ENCODE peak calls at places on chromosomes 1 and 21, in five cellular contexts. One of them, this sample, is unnamed.

GRCh38 chr21:17793271-17793670 is 25.9 kb downstream of the C21orf91 start:
- ATAC-seq in stimulated activated effector memory CD8-positive, alpha-beta T cell treated with anti-CD3 and anti-CD28 coated beads, Interleukin-12 subunit alpha, Interleukin-12 subunit beta, amount 100 ng/mL, for 72 hours: peak; percentile 19
- ATAC-seq in aorta: no peak
- ATAC-seq in naive thymus-derived CD8-positive, alpha-beta T cell: no peak
- ATAC-seq in activated naive CD8-positive, alpha-beta T cell treated with anti-CD3 and anti-CD28 coated beads, Interleukin-2, amount 50 U/mL, for 24 hours: no peak
- ATAC-seq in this sample: no peak

GRCh38 chr1:119140177-119141019 is at the start of gene WARS2:
- ATAC-seq in naive thymus-derived CD8-positive, alpha-beta T cell: peak; percentile 88
- ATAC-seq in activated naive CD8-positive, alpha-beta T cell treated with anti-CD3 and anti-CD28 coated beads, Interleukin-2, amount 50 U/mL, for 24 hours: peak; percentile 95
- ATAC-seq in stimulated activated effector memory CD8-positive, alpha-beta T cell treated with anti-CD3 and anti-CD28 coated beads, Interleukin-12 subunit alpha, Interleukin-12 subunit beta, amount 100 ng/mL, for 72 hours: peak; percentile 94
- ATAC-seq in aorta: peak; percentile 100
- ATAC-seq in this sample: peak; percentile 99

GRCh38 chr1:103584537-103584936 is 13.1 kb downstream of the AMY2B start:
- ATAC-seq in aorta: no peak
- ATAC-seq in activated naive CD8-positive, alpha-beta T cell treated with anti-CD3 and anti-CD28 coated beads, Interleukin-2, amount 50 U/mL, for 24 hours: no peak
- ATAC-seq in naive thymus-derived CD8-positive, alpha-beta T cell: no peak
- ATAC-seq in stimulated activated effector memory CD8-positive, alpha-beta T cell treated with anti-CD3 and anti-CD28 coated beads, Interleukin-12 subunit alpha, Interleukin-12 subunit beta, amount 100 ng/mL, for 72 hours: no peak
- ATAC-seq in this sample: no peak

GRCh38 chr1:85134583-85135455 is 66.0 kb downstream of the SYDE2 start:
- ATAC-seq in naive thymus-derived CD8-positive, alpha-beta T cell: no peak
- ATAC-seq in stimulated activated effector memory CD8-positive, alpha-beta T cell treated with anti-CD3 and anti-CD28 coated beads, Interleukin-12 subunit alpha, Interleukin-12 subunit beta, amount 100 ng/mL, for 72 hours: no peak
- ATAC-seq in aorta: no peak
- ATAC-seq in activated naive CD8-positive, alpha-beta T cell treated with anti-CD3 and anti-CD28 coated beads, Interleukin-2, amount 50 U/mL, for 24 hours: no peak
- ATAC-seq in this sample: no peak

GRCh38 chr21:34807146-34807880 is 138.5 kb downstream of the CLIC6 start:
- ATAC-seq in activated naive CD8-positive, alpha-beta T cell treated with anti-CD3 and anti-CD28 coated beads, Interleukin-2, amount 50 U/mL, for 24 hours: peak; percentile 96
- ATAC-seq in stimulated activated effector memory CD8-positive, alpha-beta T cell treated with anti-CD3 and anti-CD28 coated beads, Interleukin-12 subunit alpha, Interleukin-12 subunit beta, amount 100 ng/mL, for 72 hours: peak; percentile 96
- ATAC-seq in naive thymus-derived CD8-positive, alpha-beta T cell: peak; percentile 77
- ATAC-seq in aorta: peak; percentile 29
- ATAC-seq in this sample: peak; percentile 93

GRCh38 chr1:77081834-77082233 is 137.4 kb downstream of the PIGK start:
- ATAC-seq in activated naive CD8-positive, alpha-beta T cell treated with anti-CD3 and anti-CD28 coated beads, Interleukin-2, amount 50 U/mL, for 24 hours: no peak
- ATAC-seq in aorta: no peak
- ATAC-seq in stimulated activated effector memory CD8-positive, alpha-beta T cell treated with anti-CD3 and anti-CD28 coated beads, Interleukin-12 subunit alpha, Interleukin-12 subunit beta, amount 100 ng/mL, for 72 hours: no peak
- ATAC-seq in naive thymus-derived CD8-positive, alpha-beta T cell: no peak
- ATAC-seq in this sample: no peak

GRCh38 chr1:61121631-61122030 is 39.3 kb downstream of the NFIA start:
- ATAC-seq in activated naive CD8-positive, alpha-beta T cell treated with anti-CD3 and anti-CD28 coated beads, Interleukin-2, amount 50 U/mL, for 24 hours: no peak
- ATAC-seq in aorta: no peak
- ATAC-seq in stimulated activated effector memory CD8-positive, alpha-beta T cell treated with anti-CD3 and anti-CD28 coated beads, Interleukin-12 subunit alpha, Interleukin-12 subunit beta, amount 100 ng/mL, for 72 hours: no peak
- ATAC-seq in naive thymus-derived CD8-positive, alpha-beta T cell: no peak
- ATAC-seq in this sample: no peak

GRCh38 chr1:35062518-35063196 is 16.5 kb upstream of the ZMYM1 start:
- ATAC-seq in stimulated activated effector memory CD8-positive, alpha-beta T cell treated with anti-CD3 and anti-CD28 coated beads, Interleukin-12 subunit alpha, Interleukin-12 subunit beta, amount 100 ng/mL, for 72 hours: no peak
- ATAC-seq in activated naive CD8-positive, alpha-beta T cell treated with anti-CD3 and anti-CD28 coated beads, Interleukin-2, amount 50 U/mL, for 24 hours: no peak
- ATAC-seq in aorta: no peak
- ATAC-seq in naive thymus-derived CD8-positive, alpha-beta T cell: no peak
- ATAC-seq in this sample: peak; percentile 33

GRCh38 chr1:155005076-155005971 is 2.7 kb downstream of the ZBTB7B start:
- ATAC-seq in aorta: no peak
- ATAC-seq in activated naive CD8-positive, alpha-beta T cell treated with anti-CD3 and anti-CD28 coated beads, Interleukin-2, amount 50 U/mL, for 24 hours: no peak
- ATAC-seq in stimulated activated effector memory CD8-positive, alpha-beta T cell treated with anti-CD3 and anti-CD28 coated beads, Interleukin-12 subunit alpha, Interleukin-12 subunit beta, amount 100 ng/mL, for 72 hours: no peak
- ATAC-seq in naive thymus-derived CD8-positive, alpha-beta T cell: no peak
- ATAC-seq in this sample: no peak

GRCh38 chr1:167207940-167208623 is 12.6 kb upstream of the POU2F1 start:
- ATAC-seq in stimulated activated effector memory CD8-positive, alpha-beta T cell treated with anti-CD3 and anti-CD28 coated beads, Interleukin-12 subunit alpha, Interleukin-12 subunit beta, amount 100 ng/mL, for 72 hours: peak; percentile 89
- ATAC-seq in aorta: no peak
- ATAC-seq in naive thymus-derived CD8-positive, alpha-beta T cell: no peak
- ATAC-seq in activated naive CD8-positive, alpha-beta T cell treated with anti-CD3 and anti-CD28 coated beads, Interleukin-2, amount 50 U/mL, for 24 hours: peak; percentile 52
- ATAC-seq in this sample: no peak

GRCh38 chr1:114080511-114081144 is 73.0 kb downstream of the SYT6 start:
- ATAC-seq in naive thymus-derived CD8-positive, alpha-beta T cell: no peak
- ATAC-seq in activated naive CD8-positive, alpha-beta T cell treated with anti-CD3 and anti-CD28 coated beads, Interleukin-2, amount 50 U/mL, for 24 hours: no peak
- ATAC-seq in stimulated activated effector memory CD8-positive, alpha-beta T cell treated with anti-CD3 and anti-CD28 coated beads, Interleukin-12 subunit alpha, Interleukin-12 subunit beta, amount 100 ng/mL, for 72 hours: no peak
- ATAC-seq in aorta: no peak
- ATAC-seq in this sample: no peak

GRCh38 chr1:62621907-62622306 is 24.6 kb downstream of the ANGPTL3 start:
- ATAC-seq in activated naive CD8-positive, alpha-beta T cell treated with anti-CD3 and anti-CD28 coated beads, Interleukin-2, amount 50 U/mL, for 24 hours: peak; percentile 69
- ATAC-seq in naive thymus-derived CD8-positive, alpha-beta T cell: no peak
- ATAC-seq in aorta: peak; percentile 54
- ATAC-seq in stimulated activated effector memory CD8-positive, alpha-beta T cell treated with anti-CD3 and anti-CD28 coated beads, Interleukin-12 subunit alpha, Interleukin-12 subunit beta, amount 100 ng/mL, for 72 hours: peak; percentile 99
- ATAC-seq in this sample: peak; percentile 86

GRCh38 chr1:188557052-188557451 is 1728.3 kb downstream of the PLA2G4A start:
- ATAC-seq in naive thymus-derived CD8-positive, alpha-beta T cell: no peak
- ATAC-seq in aorta: no peak
- ATAC-seq in stimulated activated effector memory CD8-positive, alpha-beta T cell treated with anti-CD3 and anti-CD28 coated beads, Interleukin-12 subunit alpha, Interleukin-12 subunit beta, amount 100 ng/mL, for 72 hours: no peak
- ATAC-seq in activated naive CD8-positive, alpha-beta T cell treated with anti-CD3 and anti-CD28 coated beads, Interleukin-2, amount 50 U/mL, for 24 hours: no peak
- ATAC-seq in this sample: no peak

GRCh38 chr1:163346326-163346870 is 24.6 kb downstream of the NUF2 start:
- ATAC-seq in aorta: no peak
- ATAC-seq in stimulated activated effector memory CD8-positive, alpha-beta T cell treated with anti-CD3 and anti-CD28 coated beads, Interleukin-12 subunit alpha, Interleukin-12 subunit beta, amount 100 ng/mL, for 72 hours: no peak
- ATAC-seq in activated naive CD8-positive, alpha-beta T cell treated with anti-CD3 and anti-CD28 coated beads, Interleukin-2, amount 50 U/mL, for 24 hours: no peak
- ATAC-seq in naive thymus-derived CD8-positive, alpha-beta T cell: no peak
- ATAC-seq in this sample: no peak

This sample was measured in esophagus mucosa.